ENCODE peak calls at places on chromosomes 1 and 21, in six cellular contexts. One of them, this sample, is unnamed.

GRCh38 chr21:45001134-45002095 is 61.6 kb downstream of the SLX9 start:
- DNase-seq in stomach: peak; percentile 49
- DNase-seq in WERI-Rb-1: no peak
- DNase-seq in CD8-positive, alpha-beta T cell: no peak
- DNase-seq in gastrocnemius medialis: peak; percentile 80
- DNase-seq in esophagus muscularis mucosa: no peak
- DNase-seq in this sample: peak; percentile 93

GRCh38 chr21:36630485-36631206 is 68.3 kb upstream of the SIM2 start:
- DNase-seq in stomach: peak; percentile 80
- DNase-seq in WERI-Rb-1: peak; percentile 84
- DNase-seq in CD8-positive, alpha-beta T cell: peak; percentile 74
- DNase-seq in gastrocnemius medialis: peak; percentile 11
- DNase-seq in esophagus muscularis mucosa: no peak
- DNase-seq in this sample: no peak

GRCh38 chr1:155379180-155379876 is 58.6 kb downstream of the RUSC1 start:
- DNase-seq in stomach: no peak
- DNase-seq in WERI-Rb-1: no peak
- DNase-seq in CD8-positive, alpha-beta T cell: no peak
- DNase-seq in gastrocnemius medialis: no peak
- DNase-seq in esophagus muscularis mucosa: no peak
- DNase-seq in this sample: no peak

GRCh38 chr1:84581648-84582047 is 7.4 kb upstream of the CTBS start:
- DNase-seq in stomach: no peak
- DNase-seq in WERI-Rb-1: peak; percentile 53
- DNase-seq in CD8-positive, alpha-beta T cell: no peak
- DNase-seq in gastrocnemius medialis: no peak
- DNase-seq in esophagus muscularis mucosa: no peak
- DNase-seq in this sample: no peak

GRCh38 chr1:6581561-6582305 is 1.9 kb downstream of the ZBTB48 start:
- DNase-seq in stomach: no peak
- DNase-seq in WERI-Rb-1: no peak
- DNase-seq in CD8-positive, alpha-beta T cell: no peak
- DNase-seq in gastrocnemius medialis: no peak
- DNase-seq in esophagus muscularis mucosa: no peak
- DNase-seq in this sample: no peak

GRCh38 chr21:35563885-35564451 is 496.4 kb downstream of the SETD4 start:
- DNase-seq in stomach: no peak
- DNase-seq in WERI-Rb-1: no peak
- DNase-seq in CD8-positive, alpha-beta T cell: no peak
- DNase-seq in gastrocnemius medialis: peak; percentile 5
- DNase-seq in esophagus muscularis mucosa: no peak
- DNase-seq in this sample: no peak

GRCh38 chr1:110150330-110151174 is at the start of gene SLC6A17:
- DNase-seq in stomach: no peak
- DNase-seq in WERI-Rb-1: peak; percentile 83
- DNase-seq in CD8-positive, alpha-beta T cell: no peak
- DNase-seq in gastrocnemius medialis: no peak
- DNase-seq in esophagus muscularis mucosa: no peak
- DNase-seq in this sample: no peak

GRCh38 chr1:3402258-3403010 is 52.0 kb upstream of the ARHGEF16 start:
- DNase-seq in stomach: no peak
- DNase-seq in WERI-Rb-1: no peak
- DNase-seq in CD8-positive, alpha-beta T cell: no peak
- DNase-seq in gastrocnemius medialis: no peak
- DNase-seq in esophagus muscularis mucosa: no peak
- DNase-seq in this sample: no peak

GRCh38 chr1:93021539-93022134 is 57.4 kb upstream of the MTF2 start:
- DNase-seq in stomach: no peak
- DNase-seq in WERI-Rb-1: no peak
- DNase-seq in CD8-positive, alpha-beta T cell: no peak
- DNase-seq in gastrocnemius medialis: no peak
- DNase-seq in esophagus muscularis mucosa: no peak
- DNase-seq in this sample: no peak

GRCh38 chr1:223820976-223821375 is 24.8 kb downstream of the TP53BP2 start:
- DNase-seq in stomach: no peak
- DNase-seq in WERI-Rb-1: no peak
- DNase-seq in CD8-positive, alpha-beta T cell: no peak
- DNase-seq in gastrocnemius medialis: no peak
- DNase-seq in esophagus muscularis mucosa: no peak
- DNase-seq in this sample: no peak

GRCh38 chr1:10694274-10694632 is 102.2 kb downstream of the CASZ1 start:
- DNase-seq in stomach: no peak
- DNase-seq in WERI-Rb-1: no peak
- DNase-seq in CD8-positive, alpha-beta T cell: peak; percentile 73
- DNase-seq in gastrocnemius medialis: no peak
- DNase-seq in esophagus muscularis mucosa: no peak
- DNase-seq in this sample: no peak

GRCh38 chr1:162141273-162142023 is 72.0 kb downstream of the NOS1AP start:
- DNase-seq in stomach: no peak
- DNase-seq in WERI-Rb-1: no peak
- DNase-seq in CD8-positive, alpha-beta T cell: no peak
- DNase-seq in gastrocnemius medialis: no peak
- DNase-seq in esophagus muscularis mucosa: peak; percentile 72
- DNase-seq in this sample: no peak

GRCh38 chr1:152752225-152752624 is 5.6 kb upstream of the KPRP start:
- DNase-seq in stomach: no peak
- DNase-seq in WERI-Rb-1: no peak
- DNase-seq in CD8-positive, alpha-beta T cell: no peak
- DNase-seq in gastrocnemius medialis: no peak
- DNase-seq in esophagus muscularis mucosa: no peak
- DNase-seq in this sample: no peak

GRCh38 chr1:3690282-3691065 is 38.2 kb downstream of the TP73 start:
- DNase-seq in stomach: no peak
- DNase-seq in WERI-Rb-1: no peak
- DNase-seq in CD8-positive, alpha-beta T cell: no peak
- DNase-seq in gastrocnemius medialis: no peak
- DNase-seq in esophagus muscularis mucosa: no peak
- DNase-seq in this sample: no peak

GRCh38 chr1:111656093-111657017 is 36.8 kb downstream of the RAP1A start:
- DNase-seq in stomach: no peak
- DNase-seq in WERI-Rb-1: peak; percentile 29
- DNase-seq in CD8-positive, alpha-beta T cell: no peak
- DNase-seq in gastrocnemius medialis: no peak
- DNase-seq in esophagus muscularis mucosa: no peak
- DNase-seq in this sample: no peak

GRCh38 chr1:11882814-11883538 is 24.2 kb upstream of the NPPB start:
- DNase-seq in stomach: peak; percentile 88
- DNase-seq in WERI-Rb-1: peak; percentile 80
- DNase-seq in CD8-positive, alpha-beta T cell: no peak
- DNase-seq in gastrocnemius medialis: peak; percentile 73
- DNase-seq in esophagus muscularis mucosa: no peak
- DNase-seq in this sample: no peak

GRCh38 chr1:105137543-105138444 is 1388.1 kb downstream of the AMY1C start:
- DNase-seq in stomach: no peak
- DNase-seq in WERI-Rb-1: peak; percentile 44
- DNase-seq in CD8-positive, alpha-beta T cell: no peak
- DNase-seq in gastrocnemius medialis: no peak
- DNase-seq in esophagus muscularis mucosa: no peak
- DNase-seq in this sample: no peak

GRCh38 chr1:94865369-94865768 is 45.2 kb downstream of the SLC44A3 start:
- DNase-seq in stomach: no peak
- DNase-seq in WERI-Rb-1: no peak
- DNase-seq in CD8-positive, alpha-beta T cell: no peak
- DNase-seq in gastrocnemius medialis: no peak
- DNase-seq in esophagus muscularis mucosa: no peak
- DNase-seq in this sample: no peak

GRCh38 chr1:40928699-40929098 is 50.8 kb upstream of the CTPS1 start:
- DNase-seq in stomach: no peak
- DNase-seq in WERI-Rb-1: no peak
- DNase-seq in CD8-positive, alpha-beta T cell: no peak
- DNase-seq in gastrocnemius medialis: no peak
- DNase-seq in esophagus muscularis mucosa: no peak
- DNase-seq in this sample: no peak

GRCh38 chr1:4759671-4760070 is 105.3 kb downstream of the AJAP1 start:
- DNase-seq in stomach: no peak
- DNase-seq in WERI-Rb-1: no peak
- DNase-seq in CD8-positive, alpha-beta T cell: no peak
- DNase-seq in gastrocnemius medialis: no peak
- DNase-seq in esophagus muscularis mucosa: no peak
- DNase-seq in this sample: no peak

GRCh38 chr1:205447457-205448415 is 8.1 kb downstream of the BLACAT1 start:
- DNase-seq in stomach: no peak
- DNase-seq in WERI-Rb-1: peak; percentile 94
- DNase-seq in CD8-positive, alpha-beta T cell: no peak
- DNase-seq in gastrocnemius medialis: no peak
- DNase-seq in esophagus muscularis mucosa: no peak
- DNase-seq in this sample: no peak

GRCh38 chr1:1621682-1622577 is 6.6 kb downstream of the MIB2 start:
- DNase-seq in stomach: no peak
- DNase-seq in WERI-Rb-1: no peak
- DNase-seq in CD8-positive, alpha-beta T cell: no peak
- DNase-seq in gastrocnemius medialis: peak; percentile 77
- DNase-seq in esophagus muscularis mucosa: no peak
- DNase-seq in this sample: no peak

GRCh38 chr1:12343823-12344487 is 114.1 kb downstream of the VPS13D start:
- DNase-seq in stomach: no peak
- DNase-seq in WERI-Rb-1: no peak
- DNase-seq in CD8-positive, alpha-beta T cell: no peak
- DNase-seq in gastrocnemius medialis: no peak
- DNase-seq in esophagus muscularis mucosa: no peak
- DNase-seq in this sample: no peak

GRCh38 chr21:43921602-43921978 is 56.6 kb downstream of the AGPAT3 start:
- DNase-seq in stomach: no peak
- DNase-seq in WERI-Rb-1: no peak
- DNase-seq in CD8-positive, alpha-beta T cell: peak; percentile 69
- DNase-seq in gastrocnemius medialis: no peak
- DNase-seq in esophagus muscularis mucosa: no peak
- DNase-seq in this sample: no peak

GRCh38 chr1:37792943-37793686 is 532 bp upstream of the MANEAL start:
- DNase-seq in stomach: no peak
- DNase-seq in WERI-Rb-1: no peak
- DNase-seq in CD8-positive, alpha-beta T cell: no peak
- DNase-seq in gastrocnemius medialis: no peak
- DNase-seq in esophagus muscularis mucosa: no peak
- DNase-seq in this sample: no peak

GRCh38 chr1:111520040-111520439 is 16.6 kb upstream of the ADORA3 start:
- DNase-seq in stomach: no peak
- DNase-seq in WERI-Rb-1: no peak
- DNase-seq in CD8-positive, alpha-beta T cell: no peak
- DNase-seq in gastrocnemius medialis: no peak
- DNase-seq in esophagus muscularis mucosa: no peak
- DNase-seq in this sample: no peak

GRCh38 chr21:43948740-43949498 is 63.2 kb upstream of the TRAPPC10 start:
- DNase-seq in stomach: no peak
- DNase-seq in WERI-Rb-1: no peak
- DNase-seq in CD8-positive, alpha-beta T cell: no peak
- DNase-seq in gastrocnemius medialis: no peak
- DNase-seq in esophagus muscularis mucosa: no peak
- DNase-seq in this sample: no peak

DNA sequence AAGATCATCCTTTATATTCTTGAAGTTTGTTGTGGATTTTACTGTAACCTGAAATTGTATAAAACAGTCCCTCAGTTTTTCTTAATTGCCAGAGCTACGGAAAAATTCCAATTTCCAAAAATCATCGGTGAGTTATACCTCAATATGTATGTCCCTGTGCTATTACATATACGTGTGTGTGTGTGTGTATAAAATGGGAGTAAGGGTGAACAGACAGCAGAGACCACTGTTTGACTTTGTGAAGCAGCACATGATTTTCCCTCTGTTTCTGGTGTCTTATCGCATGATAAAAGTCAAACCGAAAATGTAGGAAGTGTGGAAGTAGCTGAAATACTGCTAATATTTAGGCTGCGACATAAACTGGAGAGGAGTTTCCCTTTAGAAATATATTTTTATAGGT is 1.2 kb downstream of the OR2T1 start:
- DNase-seq in stomach: no peak
- DNase-seq in WERI-Rb-1: no peak
- DNase-seq in CD8-positive, alpha-beta T cell: no peak
- DNase-seq in gastrocnemius medialis: no peak
- DNase-seq in esophagus muscularis mucosa: no peak
- DNase-seq in this sample: no peak
- H3K9me3 ChIP-seq in stomach: no peaks in the 10 kb centered on the region
- H3K9me3 ChIP-seq in WERI-Rb-1: peaks cover 14% of the 10 kb centered on the region
- H3K9me3 ChIP-seq in CD8-positive, alpha-beta T cell: no peaks in the 10 kb centered on the region
- H3K9me3 ChIP-seq in gastrocnemius medialis: no peaks in the 10 kb centered on the region
- H3K9me3 ChIP-seq in esophagus muscularis mucosa: no peaks in the 10 kb centered on the region
- H3K9me3 ChIP-seq in this sample: no peaks in the 10 kb centered on the region

GRCh38 chr21:33273044-33273443 is 6.9 kb downstream of the IL10RB start:
- DNase-seq in stomach: no peak
- DNase-seq in WERI-Rb-1: no peak
- DNase-seq in CD8-positive, alpha-beta T cell: no peak
- DNase-seq in gastrocnemius medialis: no peak
- DNase-seq in esophagus muscularis mucosa: no peak
- DNase-seq in this sample: no peak
- H3K36me3 ChIP-seq in stomach: peaks cover 74% of the 10 kb centered on the region
- H3K36me3 ChIP-seq in WERI-Rb-1: peaks cover 12% of the 10 kb centered on the region
- H3K36me3 ChIP-seq in CD8-positive, alpha-beta T cell: peaks cover 5% of the 10 kb centered on the region
- H3K36me3 ChIP-seq in gastrocnemius medialis: no peaks in the 10 kb centered on the region
- H3K36me3 ChIP-seq in esophagus muscularis mucosa: peaks cover 43% of the 10 kb centered on the region
- H3K36me3 ChIP-seq in this sample: peaks cover 39% of the 10 kb centered on the region

DNA sequence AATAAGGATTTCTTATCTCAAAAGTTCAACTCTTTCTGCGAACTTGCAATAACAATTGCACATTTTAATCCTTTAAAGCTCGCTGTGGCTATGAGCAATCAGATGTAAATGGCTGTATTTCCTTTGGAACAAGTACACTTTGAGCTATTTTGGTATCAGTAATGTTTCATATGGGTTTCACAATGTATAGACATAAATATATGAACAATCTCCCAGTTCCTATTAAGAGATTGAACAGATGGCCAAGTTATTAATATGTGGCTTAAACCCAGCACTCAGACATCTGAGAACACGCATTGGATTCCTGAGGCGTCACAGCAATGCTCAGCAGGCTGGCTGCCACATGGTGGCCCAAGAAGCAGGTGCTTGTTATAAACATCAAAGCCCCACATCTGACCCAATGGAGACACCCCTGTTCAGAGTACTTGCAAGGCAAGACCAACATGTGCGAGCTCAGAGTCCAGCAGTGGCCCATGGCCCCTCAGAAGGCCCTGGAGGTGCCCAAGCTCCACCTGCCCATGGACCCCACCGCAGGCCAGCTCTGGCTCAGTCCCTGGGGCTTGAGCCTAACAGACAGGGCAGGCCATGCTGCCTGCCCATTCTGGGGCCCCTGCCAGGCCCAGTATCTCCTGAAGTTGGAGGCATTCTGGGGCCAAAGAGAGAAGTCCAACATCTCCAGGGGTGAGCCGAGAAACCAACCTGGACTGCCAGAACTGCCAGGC is 23.7 kb downstream of the PSMG1 start:
- DNase-seq in stomach: no peak
- DNase-seq in WERI-Rb-1: no peak
- DNase-seq in CD8-positive, alpha-beta T cell: no peak
- DNase-seq in gastrocnemius medialis: no peak
- DNase-seq in esophagus muscularis mucosa: peak; percentile 87
- DNase-seq in this sample: no peak
- H3K9me3 ChIP-seq in stomach: peaks cover 17% of the 10 kb centered on the region
- H3K9me3 ChIP-seq in WERI-Rb-1: peaks cover 18% of the 10 kb centered on the region
- H3K9me3 ChIP-seq in CD8-positive, alpha-beta T cell: no peaks in the 10 kb centered on the region
- H3K9me3 ChIP-seq in gastrocnemius medialis: no peaks in the 10 kb centered on the region
- H3K9me3 ChIP-seq in esophagus muscularis mucosa: no peaks in the 10 kb centered on the region
- H3K9me3 ChIP-seq in this sample: no peaks in the 10 kb centered on the region

DNA sequence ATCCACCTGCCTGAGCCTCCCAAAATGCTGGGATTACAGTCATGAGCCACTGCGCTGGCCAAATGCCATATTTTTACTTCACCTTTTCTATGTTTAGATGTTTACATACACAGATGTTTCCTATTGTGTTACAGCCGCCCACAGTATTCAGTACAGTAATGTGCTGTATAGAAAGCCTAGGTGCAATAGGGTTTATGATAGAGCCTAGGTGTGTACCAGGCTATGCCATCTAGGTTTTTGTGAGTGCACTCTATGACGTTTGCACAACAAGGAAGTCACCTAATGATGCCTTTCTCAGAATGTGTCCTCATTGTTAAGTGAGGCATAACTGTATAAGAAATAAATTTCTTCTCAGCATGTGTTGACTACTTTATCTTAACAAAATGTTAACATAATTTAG is 153.5 kb downstream of the CHRM3 start:
- DNase-seq in stomach: no peak
- DNase-seq in WERI-Rb-1: no peak
- DNase-seq in CD8-positive, alpha-beta T cell: no peak
- DNase-seq in gastrocnemius medialis: no peak
- DNase-seq in esophagus muscularis mucosa: no peak
- DNase-seq in this sample: no peak
- H3K36me3 ChIP-seq in stomach: no peaks in the 10 kb centered on the region
- H3K36me3 ChIP-seq in WERI-Rb-1: no peaks in the 10 kb centered on the region
- H3K36me3 ChIP-seq in CD8-positive, alpha-beta T cell: no peaks in the 10 kb centered on the region
- H3K36me3 ChIP-seq in gastrocnemius medialis: no peaks in the 10 kb centered on the region
- H3K36me3 ChIP-seq in esophagus muscularis mucosa: no peaks in the 10 kb centered on the region
- H3K36me3 ChIP-seq in this sample: no peaks in the 10 kb centered on the region